ENCODE peak calls at places on chromosomes 2 and 18, in five cellular contexts. C is astrocyte; R is SJSA1; M is pancreas; Y is CD4-positive, alpha-beta memory T cell. B is an unnamed sample. For H3K36me3, the result is how much of the 10 kb centered on the place peaks cover.

GRCh38 chr2:182831097-182831496 is 35.3 kb downstream of the FRZB start:
- DNase-seq in C (no peak), R (no peak), M (no peak), Y (no peak), B (no peak)

GRCh38 chr2:46198164-46198883 is 98.9 kb upstream of the EPAS1 start:
- DNase-seq in C (no peak), R (no peak), M (no peak), Y (no peak), B (no peak)

GRCh38 chr18:1034971-1035370 is 130.3 kb downstream of the ADCYAP1 start:
- DNase-seq in C (no peak), R (no peak), M (peak), Y (no peak), B (no peak)

GRCh38 chr2:13758412-13758811 is 874.1 kb upstream of the LRATD1 start:
- DNase-seq in C (no peak), R (no peak), M (no peak), Y (no peak), B (no peak)

GRCh38 chr2:161975813-161976160 is 98.2 kb downstream of the DPP4 start:
- DNase-seq in C (no peak), R (no peak), M (no peak), Y (no peak), B (no peak)

GRCh38 chr2:23486676-23487075 is 101.7 kb downstream of the KLHL29 start:
- DNase-seq in C (no peak), R (no peak), M (no peak), Y (no peak), B (peak)

GRCh38 chr2:239943991-239944441 is 81.1 kb downstream of the NDUFA10 start:
- DNase-seq in C (no peak), R (no peak), M (no peak), Y (no peak), B (no peak)

GRCh38 chr18:79792988-79793355 is 4.8 kb upstream of the KCNG2 start:
- DNase-seq in C (no peak), R (no peak), M (no peak), Y (no peak), B (no peak)

GRCh38 chr18:37294951-37295350 is 270.6 kb downstream of the CELF4 start:
- DNase-seq in C (no peak), R (no peak), M (no peak), Y (no peak), B (no peak)

GRCh38 chr2:226447896-226448295 is 351.7 kb downstream of the IRS1 start:
- DNase-seq in C (peak), R (peak), M (no peak), Y (no peak), B (no peak)

GRCh38 chr18:36899289-36899688 is 70.4 kb downstream of the KIAA1328 start:
- DNase-seq in C (no peak), R (no peak), M (no peak), Y (no peak), B (no peak)

GRCh38 chr18:55152801-55153200 is 193.5 kb upstream of the CCDC68 start:
- DNase-seq in C (peak), R (no peak), M (no peak), Y (no peak), B (no peak)

GRCh38 chr18:50410894-50411293 is 36.0 kb downstream of the SKA1 start:
- DNase-seq in C (peak), R (no peak), M (no peak), Y (no peak), B (peak)

GRCh38 chr2:86044045-86044444 is 61.6 kb downstream of the POLR1A start:
- DNase-seq in C (no peak), R (no peak), M (no peak), Y (no peak), B (no peak)

GRCh38 chr2:212158081-212158480 is 380.5 kb downstream of the ERBB4 start:
- DNase-seq in C (no peak), R (no peak), M (no peak), Y (no peak), B (no peak)

GRCh38 chr2:70035344-70035844 is 51.9 kb upstream of the PCBP1 start:
- DNase-seq in C (peak), R (peak), M (no peak), Y (no peak), B (no peak)

GRCh38 chr18:63848159-63848558 is 39.3 kb upstream of the SERPINB2 start:
- DNase-seq in C (peak), R (peak), M (no peak), Y (no peak), B (no peak)

GRCh38 chr2:28654981-28655322 is 96.7 kb upstream of the PPP1CB start:
- DNase-seq in C (no peak), R (no peak), M (no peak), Y (no peak), B (no peak)

GRCh38 chr2:62175728-62176127 is 20.2 kb upstream of the B3GNT2 start:
- DNase-seq in C (no peak), R (no peak), M (no peak), Y (no peak), B (no peak)

GRCh38 chr2:66930499-66931165 is 466.5 kb upstream of the ETAA1 start:
- DNase-seq in C (no peak), R (no peak), M (no peak), Y (no peak), B (no peak)

GRCh38 chr2:239279508-239280295 is 121.1 kb downstream of the HDAC4 start:
- DNase-seq in C (no peak), R (no peak), M (no peak), Y (no peak), B (no peak)

GRCh38 chr2:219041252-219041651 is at the start of gene CFAP65:
- DNase-seq in C (peak), R (no peak), M (peak), Y (no peak), B (no peak)

DNA sequence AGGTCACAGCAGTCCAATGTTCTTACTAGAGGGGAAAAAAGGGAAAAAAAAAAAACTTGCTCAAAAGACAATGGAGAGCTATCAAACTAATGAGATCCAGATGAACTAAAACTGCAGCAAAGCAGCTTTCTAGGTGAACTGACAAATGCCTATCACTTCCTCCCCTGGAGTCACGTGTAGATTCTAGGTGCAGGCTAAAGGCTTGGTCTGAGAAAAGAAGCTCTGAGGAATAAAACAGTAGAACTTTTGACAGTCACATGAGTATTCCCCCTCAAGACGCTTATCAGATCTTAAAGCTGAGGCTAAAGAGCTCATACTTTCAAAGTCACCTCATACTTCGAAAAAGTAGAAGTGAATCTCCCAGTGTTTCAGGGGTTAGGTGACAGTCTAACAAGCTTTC is 42.3 kb downstream of the SMAD2 start:
- DNase-seq in C (no peak), R (no peak), M (no peak), Y (no peak), B (no peak)
- H3K36me3 ChIP-seq in C (under half), R (under half), M (under half), Y (under half), B (under half)

DNA sequence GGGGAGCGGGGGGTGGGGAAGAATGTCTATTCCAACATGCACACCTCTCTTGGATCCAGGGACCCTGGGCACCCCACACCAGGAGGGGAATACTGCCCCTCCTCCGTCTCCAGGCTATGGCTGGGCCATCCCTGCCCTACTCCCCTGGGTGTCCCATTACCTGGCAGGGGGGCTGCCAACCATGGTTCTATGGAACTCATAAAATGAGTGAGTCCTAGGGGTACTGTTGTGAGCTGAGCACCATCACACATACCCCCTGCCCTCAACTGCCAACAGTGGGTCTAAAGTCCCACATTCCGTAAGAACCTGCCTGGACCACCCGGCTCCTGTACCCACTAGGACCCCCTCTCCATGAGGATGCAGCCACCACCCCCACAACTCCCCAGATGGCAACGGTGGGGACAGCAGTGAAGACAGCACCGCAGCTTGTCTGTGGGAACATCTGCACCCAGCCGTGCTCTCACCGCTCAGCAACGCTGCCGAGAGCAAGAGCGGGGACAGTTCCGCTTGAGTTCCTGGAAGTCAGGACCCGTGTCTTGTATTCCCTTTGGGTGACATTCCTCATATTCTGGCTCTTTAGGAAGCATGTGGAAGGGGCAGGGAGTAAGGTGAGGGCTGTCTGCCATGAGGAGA is 41.5 kb downstream of the BIN1 start:
- DNase-seq in C (no peak), R (no peak), M (no peak), Y (peak), B (no peak)
- H3K36me3 ChIP-seq in C (under half), R (under half), M (under half), Y (under half), B (under half)

GRCh38 chr2:207762146-207762545 is 7.6 kb downstream of the FZD5 start:
- DNase-seq in C (peak), R (no peak), M (no peak), Y (no peak), B (no peak)

GRCh38 chr2:207765960-207766582 is 3.6 kb downstream of the FZD5 start:
- DNase-seq in C (no peak), R (no peak), M (no peak), Y (no peak), B (no peak)

GRCh38 chr2:207765541-207765940 is 4.2 kb downstream of the FZD5 start:
- DNase-seq in C (no peak), R (no peak), M (peak), Y (no peak), B (no peak)

GRCh38 chr2:207764096-207764630 is 5.5 kb downstream of the FZD5 start:
- DNase-seq in C (no peak), R (no peak), M (no peak), Y (no peak), B (no peak)

GRCh38 chr2:207763308-207763707 is 6.4 kb downstream of the FZD5 start:
- DNase-seq in C (no peak), R (no peak), M (no peak), Y (no peak), B (no peak)
- H3K36me3 ChIP-seq in C (under half), R (under half), M (under half), Y (under half), B (under half)

DNA sequence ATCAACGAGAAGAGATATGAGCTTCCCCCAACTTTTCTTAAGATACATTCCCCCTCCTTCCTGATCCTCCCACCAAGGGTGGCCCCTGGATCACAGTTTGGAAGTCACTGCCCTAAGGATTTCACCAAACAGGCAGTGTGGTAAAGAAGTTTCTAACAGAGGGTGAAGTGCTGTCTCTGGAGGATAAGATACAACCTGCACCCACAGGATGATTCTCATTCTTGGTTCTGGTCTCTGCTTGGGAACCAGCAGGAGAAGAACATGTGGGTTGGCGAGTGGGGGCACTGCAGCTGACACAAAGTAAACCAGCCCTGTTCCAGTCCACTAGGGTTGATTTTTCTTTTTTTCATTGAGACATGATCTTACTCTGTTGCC is 9.3 kb downstream of the NFE2L2 start:
- DNase-seq in C (no peak), R (no peak), M (no peak), Y (no peak), B (no peak)
- H3K36me3 ChIP-seq in C (under half), R (half or more), M (under half), Y (under half), B (under half)